ENCODE peak calls at places on chromosomes 11 and 22, in ten cellular contexts. Z is HFF-Myc, U is body of pancreas, J is Caco-2, I is cardiac fibroblast, P is fibroblast of pulmonary artery, D is mammary epithelial cell, F is A549, W is fibroblast of lung, B is pancreas. R is an unnamed sample.

GRCh38 chr11:106087815-106088435 is 10.5 kb downstream of the AASDHPPT start:
- DNase-seq in J (peak; percentile 70), F (peak; percentile 51), I (peak; percentile 70), W (peak; percentile 47), U (peak; percentile 70), Z (no peak), P (peak; percentile 78), B (peak; percentile 69), D (peak; percentile 37), R (peak; percentile 54)

GRCh38 chr22:32413715-32414114 is 1.7 kb upstream of the RTCB start:
- DNase-seq in U (no peak), F (peak; percentile 18), B (no peak), J (peak; percentile 5), P (peak; percentile 45), I (peak; percentile 29), W (peak; percentile 25), Z (no peak), D (peak; percentile 12), R (peak; percentile 40)

GRCh38 chr11:79119491-79120284 is 321.1 kb downstream of the TENM4 start:
- DNase-seq in W (peak; percentile 33), B (no peak), J (no peak), I (no peak), Z (no peak), F (no peak), P (no peak), D (peak; percentile 4), U (no peak), R (no peak)

GRCh38 chr11:76102772-76103171 is 103.5 kb downstream of the WNT11 start:
- DNase-seq in P (peak; percentile 69), J (no peak), B (no peak), F (no peak), Z (no peak), U (peak; percentile 27), D (no peak), I (peak; percentile 70), W (peak; percentile 64), R (no peak)

GRCh38 chr11:64224891-64225607 is 937 bp downstream of the TRPT1 start:
- DNase-seq in P (no peak), I (no peak), D (no peak), U (no peak), B (no peak), Z (no peak), W (no peak), J (no peak), F (no peak), R (no peak)

GRCh38 chr22:46815896-46816721 is 53.7 kb downstream of the TBC1D22A start:
- DNase-seq in J (no peak), U (no peak), I (peak; percentile 54), B (no peak), F (no peak), P (peak; percentile 57), W (peak; percentile 66), Z (no peak), D (no peak), R (no peak)

GRCh38 chr11:123678246-123678645 is 23.8 kb upstream of the SCN3B start:
- DNase-seq in I (no peak), F (no peak), U (no peak), W (no peak), J (no peak), D (peak; percentile 81), P (no peak), B (no peak), Z (no peak), R (peak; percentile 87)

GRCh38 chr22:23922921-23923320 is 28.7 kb downstream of the MIF start:
- DNase-seq in I (no peak), Z (no peak), J (no peak), P (no peak), D (no peak), F (no peak), W (no peak), U (no peak), B (no peak), R (no peak)

GRCh38 chr11:84564867-84565184 is 1062.3 kb downstream of the DLG2 start:
- DNase-seq in U (no peak), W (no peak), B (no peak), I (no peak), Z (no peak), D (no peak), F (no peak), P (no peak), J (no peak), R (no peak)

GRCh38 chr22:26295583-26296126 is 126.4 kb downstream of the SEZ6L start:
- DNase-seq in F (no peak), J (no peak), I (no peak), D (no peak), P (no peak), W (no peak), Z (no peak), B (no peak), U (no peak), R (no peak)

GRCh38 chr11:124278261-124278660 is 22.1 kb downstream of the OR8G5 start:
- DNase-seq in I (peak; percentile 15), F (no peak), U (no peak), P (peak; percentile 88), D (no peak), B (no peak), W (peak; percentile 10), J (no peak), Z (no peak), R (no peak)

GRCh38 chr11:76327756-76328388 is 53.1 kb downstream of the THAP12 start:
- DNase-seq in D (no peak), P (no peak), W (no peak), B (no peak), I (no peak), U (no peak), F (no peak), Z (no peak), J (no peak), R (no peak)

GRCh38 chr11:76524919-76525318 is 80.1 kb downstream of the EMSY start:
- DNase-seq in J (no peak), P (peak; percentile 57), I (peak; percentile 71), W (peak; percentile 70), D (peak; percentile 71), F (peak; percentile 16), Z (peak; percentile 30), U (peak; percentile 53), B (no peak), R (peak; percentile 67)

GRCh38 chr11:102112654-102112926 is 2.3 kb downstream of the YAP1 start:
- DNase-seq in I (no peak), D (no peak), W (no peak), P (no peak), J (no peak), F (no peak), U (no peak), Z (no peak), B (no peak), R (no peak)
- H3K4me3 ChIP-seq in I (peak overlapping the region; percentile 84), D (peak overlapping the region; percentile 80), W (peak overlapping the region; percentile 76), P (peak overlapping the region; percentile 91), J (peak overlapping the region; percentile 96), F (peak overlapping the region; percentile 90), U (no peak overlapping the region), Z (peak overlapping the region; percentile 87), B (peak overlapping the region; percentile 73), R (peak overlapping the region; percentile 96)

DNA sequence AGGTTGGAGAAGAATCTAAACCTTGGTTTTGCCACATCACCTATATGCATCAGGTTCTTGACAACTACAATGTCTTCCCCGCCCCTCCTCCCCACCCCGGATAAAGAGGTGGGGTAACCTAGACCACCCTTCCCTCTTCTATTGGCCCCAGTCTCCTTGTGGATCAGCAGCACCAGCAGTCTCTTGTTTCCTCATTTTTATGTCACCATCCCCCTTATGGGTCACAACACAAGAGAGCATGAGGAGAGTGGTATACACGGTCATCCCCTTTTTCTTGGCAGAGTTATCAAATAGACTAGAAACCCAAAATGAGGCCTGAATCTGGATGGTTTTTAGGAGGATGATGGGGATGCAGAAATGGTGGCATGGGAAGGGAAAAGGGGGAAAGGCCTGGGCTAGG is 1.2 kb downstream of the MS4A4E start:
- DNase-seq in U (no peak), P (no peak), F (no peak), D (no peak), Z (no peak), W (no peak), I (no peak), J (no peak), B (no peak), R (no peak)
- H3K4me3 ChIP-seq in U (no peak overlapping the region), P (no peak overlapping the region), F (no peak overlapping the region), D (no peak overlapping the region), Z (no peak overlapping the region), W (no peak overlapping the region), I (no peak overlapping the region), J (no peak overlapping the region), B (no peak overlapping the region), R (no peak overlapping the region)

GRCh38 chr11:65861165-65861505 is 902 bp downstream of the MUS81 start:
- DNase-seq in W (peak; percentile 12), B (no peak), I (no peak), Z (no peak), P (no peak), J (no peak), F (no peak), U (no peak), D (no peak), R (no peak)

GRCh38 chr11:65860278-65861164 is at the start of gene MUS81:
- DNase-seq in Z (peak; percentile 95), W (peak; percentile 98), P (peak; percentile 99), F (peak; percentile 99), D (peak; percentile 98), I (peak; percentile 99), J (peak; percentile 97), U (peak; percentile 97), B (peak; percentile 96), R (peak; percentile 95)

GRCh38 chr11:65861533-65862183 is 1.4 kb downstream of the MUS81 start:
- DNase-seq in U (no peak), I (no peak), F (no peak), W (no peak), P (no peak), B (peak; percentile 49), D (no peak), J (no peak), Z (no peak), R (no peak)

GRCh38 chr11:65862941-65863888 is 3.0 kb downstream of the MUS81 start:
- DNase-seq in Z (no peak), W (no peak), D (no peak), J (no peak), B (no peak), U (no peak), P (no peak), I (no peak), F (no peak), R (no peak)

GRCh38 chr11:65862191-65862735 is 2.0 kb downstream of the MUS81 start:
- DNase-seq in P (no peak), I (no peak), F (no peak), B (no peak), W (no peak), Z (no peak), D (no peak), U (no peak), J (no peak), R (no peak)
- H3K4me3 ChIP-seq in P (peak overlapping the region; percentile 96), I (peak overlapping the region; percentile 1), F (no peak overlapping the region), B (no peak overlapping the region), W (peak overlapping the region; percentile 96), Z (peak overlapping the region; percentile 80), D (no peak overlapping the region), U (no peak overlapping the region), J (no peak overlapping the region), R (no peak overlapping the region)

GRCh38 chr22:30079952-30080533 is at the start of gene HORMAD2:
- DNase-seq in P (peak; percentile 33), U (no peak), B (no peak), J (no peak), Z (no peak), I (peak; percentile 31), D (no peak), W (peak; percentile 72), F (no peak), R (no peak)
- H3K4me3 ChIP-seq in P (peak within 1 kb of the TSS; percentile 38), U (no peak within 1 kb of the TSS), B (no peak within 1 kb of the TSS), J (no peak within 1 kb of the TSS), Z (no peak within 1 kb of the TSS), I (peak within 1 kb of the TSS; percentile 30), D (no peak within 1 kb of the TSS), W (no peak within 1 kb of the TSS), F (no peak within 1 kb of the TSS), R (no peak within 1 kb of the TSS)

R was measured in bronchial epithelial cell.